ENCODE peak calls at places on chromosomes 4 and X, in eight cellular contexts. G is memory B cell, C is GM20000, M is head of caudate nucleus, V is activated B cell treated with CpG ODN at 0.5 μM for 24 hours, S is cardiac septum, R is hypothalamus, X is epithelial cell of esophagus. J is an unnamed sample.

GRCh38 chr4:18025263-18025662 is 3.7 kb upstream of the LCORL start:
- DNase-seq in G (no peak), C (no peak), M (no peak), V (no peak), S (no peak), R (no peak), X (no peak), J (no peak)

GRCh38 chr4:140943486-140943885 is 187.3 kb upstream of the TBC1D9 start:
- DNase-seq in G (no peak), C (no peak), M (no peak), V (no peak), S (no peak), R (no peak), X (no peak), J (peak; percentile 17)

GRCh38 chr4:182010876-182011275 is 232.3 kb upstream of the TENM3 start:
- DNase-seq in G (no peak), C (no peak), M (no peak), V (no peak), S (no peak), R (no peak), X (no peak), J (no peak)

GRCh38 chr4:8675383-8675782 is 82.8 kb downstream of the CPZ start:
- DNase-seq in G (no peak), C (no peak), M (no peak), V (no peak), S (no peak), R (no peak), X (no peak), J (no peak)

GRCh38 chr4:4859010-4859798 is at the start of gene MSX1:
- DNase-seq in G (no peak), C (peak; percentile 93), M (peak; percentile 84), V (peak; percentile 48), S (peak; percentile 92), R (peak; percentile 87), X (peak; percentile 59), J (peak; percentile 61)

GRCh38 chr4:182760644-182761043 is 156.5 kb downstream of the DCTD start:
- DNase-seq in G (no peak), C (no peak), M (no peak), V (no peak), S (no peak), R (no peak), X (no peak), J (no peak)

GRCh38 chr4:88759039-88759631 is 61.5 kb upstream of the NAP1L5 start:
- DNase-seq in G (no peak), C (no peak), M (no peak), V (no peak), S (no peak), R (no peak), X (peak; percentile 76), J (peak; percentile 53)

GRCh38 chr4:153976954-153977353 is 188.1 kb upstream of the SFRP2 start:
- DNase-seq in G (no peak), C (no peak), M (no peak), V (no peak), S (no peak), R (no peak), X (no peak), J (no peak)

GRCh38 chrX:106484233-106484632 is 127.5 kb upstream of the RADX start:
- DNase-seq in G (peak; percentile 4), C (peak; percentile 52), M (no peak), V (no peak), S (no peak), R (no peak), X (peak; percentile 2), J (no peak)

GRCh38 chrX:70033348-70033747 is 16.4 kb downstream of the AWAT2 start:
- DNase-seq in G (no peak), C (peak; percentile 26), M (peak; percentile 9), V (no peak), S (no peak), R (peak; percentile 19), X (peak; percentile 46), J (no peak)

GRCh38 chr4:25065451-25065850 is 34.7 kb upstream of the LGI2 start:
- DNase-seq in G (no peak), C (no peak), M (no peak), V (no peak), S (no peak), R (no peak), X (no peak), J (no peak)

GRCh38 chr4:153169811-153170210 is 34.4 kb upstream of the TRIM2 start:
- DNase-seq in G (no peak), C (no peak), M (peak; percentile 86), V (no peak), S (no peak), R (peak; percentile 85), X (no peak), J (no peak)

GRCh38 chrX:135424469-135424868 is 2.7 kb downstream of the SMIM10L2A start:
- DNase-seq in G (no peak), C (no peak), M (no peak), V (no peak), S (no peak), R (no peak), X (no peak), J (no peak)

GRCh38 chr4:139828966-139829662 is 163.5 kb downstream of the MGST2 start:
- DNase-seq in G (no peak), C (no peak), M (no peak), V (no peak), S (no peak), R (no peak), X (no peak), J (no peak)

GRCh38 chr4:84535901-84536300 is 36.8 kb upstream of the NKX6-1 start:
- DNase-seq in G (no peak), C (no peak), M (no peak), V (no peak), S (no peak), R (no peak), X (peak; percentile 9), J (no peak)

GRCh38 chrX:110210417-110211139 is 107.3 kb downstream of the AMMECR1 start:
- DNase-seq in G (no peak), C (no peak), M (no peak), V (no peak), S (no peak), R (no peak), X (peak; percentile 76), J (peak; percentile 89)

GRCh38 chr4:84944952-84945351 is 21.5 kb downstream of the WDFY3 start:
- DNase-seq in G (no peak), C (no peak), M (no peak), V (no peak), S (no peak), R (no peak), X (peak; percentile 58), J (no peak)

GRCh38 chrX:100072286-100072685 is 337.8 kb downstream of the PCDH19 start:
- DNase-seq in G (no peak), C (no peak), M (no peak), V (no peak), S (no peak), R (no peak), X (peak; percentile 0), J (no peak)

GRCh38 chr4:69910016-69910782 is 20.7 kb upstream of the CSN1S1 start:
- DNase-seq in G (no peak), C (no peak), M (no peak), V (no peak), S (no peak), R (no peak), X (peak; percentile 14), J (no peak)

GRCh38 chr4:73445383-73446335 is 9.6 kb downstream of the AFP start:
- DNase-seq in G (no peak), C (no peak), M (no peak), V (no peak), S (no peak), R (no peak), X (no peak), J (no peak)

GRCh38 chr4:17064959-17065358 is 166.5 kb upstream of the LDB2 start:
- DNase-seq in G (no peak), C (no peak), M (no peak), V (no peak), S (no peak), R (no peak), X (no peak), J (no peak)

GRCh38 chrX:30530591-30530990 is 47.0 kb downstream of the TASL start:
- DNase-seq in G (no peak), C (no peak), M (no peak), V (no peak), S (no peak), R (no peak), X (peak; percentile 63), J (peak; percentile 62)

GRCh38 chrX:47854474-47854873 is 17.8 kb downstream of the ZNF81 start:
- DNase-seq in G (no peak), C (no peak), M (peak; percentile 58), V (no peak), S (no peak), R (peak; percentile 9), X (peak; percentile 32), J (no peak)

GRCh38 chr4:76188557-76188956 is 25.1 kb downstream of the SCARB2 start:
- DNase-seq in G (no peak), C (no peak), M (no peak), V (no peak), S (no peak), R (no peak), X (no peak), J (no peak)

GRCh38 chrX:24231169-24231568 is 81.6 kb downstream of the ZFX start:
- DNase-seq in G (no peak), C (peak; percentile 3), M (peak; percentile 8), V (no peak), S (no peak), R (no peak), X (peak; percentile 80), J (peak; percentile 74)

J was measured in HCEC 1CT.